ENCODE peak calls at places on chromosomes 6 and 20, in eight cellular contexts. J is PC-3; A is CD4-positive, alpha-beta memory T cell; F is adrenal gland; I is Peyer's patch; K is cardiac muscle cell; W is SK-N-MC; B is A549. Q is an unnamed sample.

GRCh38 chr20:50200482-50201104 is 10.0 kb downstream of the CEBPB start:
- DNase-seq in W (no peak), F (no peak), K (no peak), J (no peak), I (no peak), B (no peak), A (no peak), Q (no peak)

GRCh38 chr6:140320799-140321099 is 946.3 kb upstream of the CITED2 start:
- DNase-seq in B (no peak), F (no peak), W (no peak), I (no peak), A (no peak), J (no peak), K (peak; percentile 6), Q (no peak)

GRCh38 chr20:33291830-33292355 is 8.9 kb downstream of the BPIFB1 start:
- DNase-seq in W (no peak), I (peak; percentile 34), A (peak; percentile 58), K (peak; percentile 33), B (peak; percentile 59), J (peak; percentile 61), F (peak; percentile 29), Q (no peak)

GRCh38 chr20:34365765-34366213 is 2.7 kb downstream of the ITCH start:
- DNase-seq in K (no peak), F (no peak), A (no peak), W (no peak), I (peak; percentile 43), J (no peak), B (no peak), Q (no peak)

GRCh38 chr6:11224252-11224965 is 8.1 kb downstream of the NEDD9 start:
- DNase-seq in I (peak; percentile 49), B (no peak), J (peak; percentile 22), K (peak; percentile 51), A (peak; percentile 58), F (no peak), W (no peak), Q (no peak)

GRCh38 chr20:20412750-20413149 is 44.8 kb downstream of the INSM1 start:
- DNase-seq in A (no peak), J (no peak), W (no peak), F (no peak), K (no peak), I (no peak), B (no peak), Q (no peak)

GRCh38 chr6:84641076-84641475 is 123.3 kb downstream of the TBX18 start:
- DNase-seq in B (no peak), A (no peak), K (peak; percentile 44), J (no peak), W (no peak), F (no peak), I (no peak), Q (no peak)

GRCh38 chr6:34044945-34045595 is 100.8 kb downstream of the GRM4 start:
- DNase-seq in B (no peak), I (no peak), J (no peak), W (no peak), K (no peak), A (no peak), F (no peak), Q (no peak)

GRCh38 chr6:4772750-4773149 is 3.5 kb upstream of the CDYL start:
- DNase-seq in F (no peak), W (no peak), A (no peak), K (no peak), I (no peak), B (no peak), J (no peak), Q (no peak)

GRCh38 chr6:127515234-127515793 is 3.8 kb downstream of the MTCL3 start:
- DNase-seq in J (no peak), B (no peak), W (no peak), F (no peak), I (peak; percentile 23), K (peak; percentile 38), A (no peak), Q (no peak)

GRCh38 chr6:124389127-124389526 is 573.1 kb upstream of the RNF217 start:
- DNase-seq in J (no peak), F (no peak), B (no peak), I (no peak), A (no peak), K (no peak), W (no peak), Q (no peak)

GRCh38 chr6:161370882-161371281 is 97.0 kb upstream of the AGPAT4 start:
- DNase-seq in K (peak; percentile 86), B (peak; percentile 50), J (peak; percentile 75), W (no peak), A (peak; percentile 72), F (peak; percentile 43), I (peak; percentile 29), Q (no peak)

GRCh38 chr6:74598473-74599393 is 607.1 kb downstream of the COL12A1 start:
- DNase-seq in K (no peak), B (peak; percentile 10), J (peak; percentile 83), F (no peak), I (no peak), A (no peak), W (no peak), Q (no peak)

GRCh38 chr6:139644821-139645220 is 270.4 kb upstream of the CITED2 start:
- DNase-seq in W (no peak), J (no peak), B (no peak), K (peak; percentile 69), A (no peak), I (no peak), F (no peak), Q (no peak)

GRCh38 chr6:146481527-146481926 is 62.1 kb upstream of the RAB32 start:
- DNase-seq in A (no peak), K (no peak), I (no peak), B (no peak), J (no peak), W (no peak), F (no peak), Q (no peak)

GRCh38 chr6:36730424-36731380 is 33.1 kb downstream of the RAB44 start:
- DNase-seq in W (no peak), K (no peak), F (no peak), I (no peak), J (no peak), B (no peak), A (no peak), Q (peak; percentile 23)

GRCh38 chr20:9051508-9051907 is 17.4 kb upstream of the PLCB4 start:
- DNase-seq in B (peak; percentile 75), A (no peak), J (peak; percentile 99), I (no peak), K (peak; percentile 88), W (no peak), F (peak; percentile 44), Q (no peak)

GRCh38 chr6:165548450-165548849 is 114.6 kb downstream of the PDE10A start:
- DNase-seq in F (no peak), B (no peak), A (no peak), I (no peak), K (no peak), W (no peak), J (no peak), Q (no peak)

GRCh38 chr6:165556116-165556843 is 106.8 kb downstream of the PDE10A start:
- DNase-seq in B (no peak), W (no peak), A (no peak), I (no peak), F (no peak), J (peak; percentile 66), K (peak; percentile 66), Q (no peak)

GRCh38 chr6:165557674-165558073 is 105.4 kb downstream of the PDE10A start:
- DNase-seq in W (no peak), K (no peak), A (no peak), F (no peak), J (no peak), I (no peak), B (no peak), Q (no peak)

GRCh38 chr6:165552248-165552736 is 110.7 kb downstream of the PDE10A start:
- DNase-seq in B (no peak), I (no peak), J (no peak), W (no peak), A (no peak), F (no peak), K (no peak), Q (no peak)

DNA sequence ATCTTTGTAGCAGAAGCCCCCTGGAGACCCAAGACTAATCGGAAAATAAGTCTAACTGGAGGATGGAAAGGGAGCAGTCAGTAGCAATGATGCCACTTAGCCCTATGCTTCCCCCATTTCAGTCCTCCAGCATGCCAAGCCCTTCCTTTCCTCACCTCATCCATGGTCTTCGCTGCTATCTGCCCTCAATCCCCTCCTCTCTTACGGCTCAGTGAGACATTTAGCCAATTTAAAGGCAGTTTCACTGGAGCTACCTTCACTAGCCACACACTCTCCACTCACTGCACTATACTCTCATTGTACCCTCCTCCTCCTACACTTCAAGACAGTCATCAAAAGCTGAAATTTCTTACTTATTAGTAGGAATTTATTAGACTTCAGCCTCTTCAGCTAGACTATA is 111.2 kb downstream of the PDE10A start:
- DNase-seq in B (no peak), K (no peak), F (no peak), A (no peak), J (no peak), W (no peak), I (no peak), Q (no peak)
- H3K4me3 ChIP-seq in B (no peak overlapping the region), K (no peak overlapping the region), F (no peak overlapping the region), A (no peak overlapping the region), J (no peak overlapping the region), W (no peak overlapping the region), I (no peak overlapping the region), Q (no peak overlapping the region)

GRCh38 chr6:168660400-168660945 is 219.5 kb downstream of the SMOC2 start:
- DNase-seq in W (no peak), F (no peak), A (no peak), J (no peak), K (no peak), I (no peak), B (no peak), Q (no peak)
- H3K9me3 ChIP-seq in W (no peaks in the 10 kb centered on the region), F (no peaks in the 10 kb centered on the region), A (no peaks in the 10 kb centered on the region), J (no peaks in the 10 kb centered on the region), K (no peaks in the 10 kb centered on the region), I (no peaks in the 10 kb centered on the region), B (peaks cover 3% of the 10 kb centered on the region), Q (no peaks in the 10 kb centered on the region)

DNA sequence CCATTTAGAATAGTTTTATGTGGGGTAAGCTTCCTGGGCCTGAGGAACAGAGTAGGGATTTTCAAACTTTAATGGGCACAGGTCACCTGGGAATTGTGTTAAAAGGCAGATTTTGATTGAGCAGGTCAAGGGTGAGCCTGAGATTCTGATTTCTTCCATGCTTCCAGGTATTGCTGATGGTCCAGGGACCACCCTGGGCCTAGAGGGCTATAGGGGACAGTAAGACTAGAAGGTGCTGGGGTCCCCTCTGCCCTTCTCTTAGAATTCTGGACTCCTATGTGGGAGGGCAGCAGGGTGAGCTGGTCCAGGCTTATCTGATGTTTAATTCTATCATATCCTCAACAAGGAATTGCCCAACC is 2.6 kb downstream of the DDR1 start:
- DNase-seq in F (peak; percentile 5), J (no peak), I (no peak), W (no peak), B (no peak), A (no peak), K (no peak), Q (no peak)
- H3K4me3 ChIP-seq in F (peak overlapping the region; percentile 93), J (peak overlapping the region; percentile 70), I (no peak overlapping the region), W (peak overlapping the region; percentile 80), B (peak overlapping the region; percentile 98), A (no peak overlapping the region), K (no peak overlapping the region), Q (no peak overlapping the region)

DNA sequence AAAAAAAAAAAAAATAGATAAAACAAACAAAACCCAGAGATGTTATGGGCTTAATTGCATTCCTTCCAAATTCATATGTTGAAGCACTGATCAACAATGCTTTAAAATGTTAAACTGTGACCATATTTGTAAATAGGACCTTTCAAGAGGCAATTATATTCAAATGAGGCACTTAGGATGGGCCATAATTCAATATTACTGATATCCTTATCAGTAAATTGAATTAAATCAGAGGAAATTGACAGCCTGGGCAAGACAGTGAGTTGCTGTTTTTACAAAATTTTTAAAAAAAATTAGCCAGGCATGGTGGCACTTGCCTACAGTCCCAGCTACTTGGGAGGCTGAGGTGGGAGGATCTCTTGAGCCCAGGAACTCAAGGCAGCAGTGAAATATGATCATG is 364.1 kb downstream of the GJA1 start:
- DNase-seq in J (no peak), I (no peak), K (no peak), B (no peak), A (no peak), F (no peak), W (no peak), Q (no peak)
- H3K9me3 ChIP-seq in J (no peaks in the 10 kb centered on the region), I (no peaks in the 10 kb centered on the region), K (no peaks in the 10 kb centered on the region), B (peaks cover 6% of the 10 kb centered on the region), A (no peaks in the 10 kb centered on the region), F (no peaks in the 10 kb centered on the region), W (no peaks in the 10 kb centered on the region), Q (no peaks in the 10 kb centered on the region)